ENCODE peak calls at places on chromosomes 16 and 17, in four cellular contexts. One of them, this sample, is unnamed.

GRCh38 chr17:70321388-70321787 is 152.1 kb downstream of the KCNJ2 start:
- DNase-seq in PC-9: no peak
- DNase-seq in endothelial cell of umbilical vein: no peak
- DNase-seq in stomach: no peak
- DNase-seq in this sample: no peak

GRCh38 chr17:7477392-7478275 is 1.8 kb downstream of the ZBTB4 start:
- DNase-seq in PC-9: no peak
- DNase-seq in endothelial cell of umbilical vein: peak
- DNase-seq in stomach: peak
- DNase-seq in this sample: peak

GRCh38 chr16:15739449-15739848 is 89.4 kb downstream of the NDE1 start:
- DNase-seq in PC-9: no peak
- DNase-seq in endothelial cell of umbilical vein: no peak
- DNase-seq in stomach: no peak
- DNase-seq in this sample: no peak

GRCh38 chr16:75256871-75257343 is 5.5 kb upstream of the BCAR1 start:
- DNase-seq in PC-9: no peak
- DNase-seq in endothelial cell of umbilical vein: peak
- DNase-seq in stomach: peak
- DNase-seq in this sample: no peak

GRCh38 chr16:10922328-10923145 is 19.7 kb downstream of the DEXI start:
- DNase-seq in PC-9: no peak
- DNase-seq in endothelial cell of umbilical vein: no peak
- DNase-seq in stomach: no peak
- DNase-seq in this sample: no peak

GRCh38 chr16:61937646-61938045 is 98.6 kb downstream of the CDH8 start:
- DNase-seq in PC-9: no peak
- DNase-seq in endothelial cell of umbilical vein: no peak
- DNase-seq in stomach: no peak
- DNase-seq in this sample: no peak

GRCh38 chr17:6755281-6755680 is 565 bp upstream of the XAF1 start:
- DNase-seq in PC-9: no peak
- DNase-seq in endothelial cell of umbilical vein: no peak
- DNase-seq in stomach: no peak
- DNase-seq in this sample: no peak

GRCh38 chr17:4157618-4158333 is 14.8 kb downstream of the CYB5D2 start:
- DNase-seq in PC-9: no peak
- DNase-seq in endothelial cell of umbilical vein: no peak
- DNase-seq in stomach: no peak
- DNase-seq in this sample: no peak

GRCh38 chr17:67386965-67387551 is 10.0 kb downstream of the PITPNC1 start:
- DNase-seq in PC-9: no peak
- DNase-seq in endothelial cell of umbilical vein: peak
- DNase-seq in stomach: peak
- DNase-seq in this sample: no peak

GRCh38 chr17:80145076-80146075 is 1.6 kb downstream of the EIF4A3 start:
- DNase-seq in PC-9: no peak
- DNase-seq in endothelial cell of umbilical vein: peak
- DNase-seq in stomach: no peak
- DNase-seq in this sample: no peak

GRCh38 chr16:82643936-82644630 is 17.3 kb downstream of the CDH13 start:
- DNase-seq in PC-9: no peak
- DNase-seq in endothelial cell of umbilical vein: no peak
- DNase-seq in stomach: no peak
- DNase-seq in this sample: no peak

GRCh38 chr16:86946396-86946795 is 368.0 kb downstream of the FOXL1 start:
- DNase-seq in PC-9: no peak
- DNase-seq in endothelial cell of umbilical vein: peak
- DNase-seq in stomach: no peak
- DNase-seq in this sample: no peak

GRCh38 chr17:28494445-28495188 is 11.5 kb upstream of the FOXN1 start:
- DNase-seq in PC-9: peak
- DNase-seq in endothelial cell of umbilical vein: peak
- DNase-seq in stomach: peak
- DNase-seq in this sample: peak

GRCh38 chr17:4719684-4720221 is 9.3 kb downstream of the ARRB2 start:
- DNase-seq in PC-9: no peak
- DNase-seq in endothelial cell of umbilical vein: peak
- DNase-seq in stomach: peak
- DNase-seq in this sample: no peak

GRCh38 chr17:56325561-56325960 is 172.3 kb downstream of the ANKFN1 start:
- DNase-seq in PC-9: peak
- DNase-seq in endothelial cell of umbilical vein: no peak
- DNase-seq in stomach: no peak
- DNase-seq in this sample: no peak

GRCh38 chr17:45431531-45432404 is 902 bp downstream of the ARHGAP27 start:
- DNase-seq in PC-9: peak
- DNase-seq in endothelial cell of umbilical vein: peak
- DNase-seq in stomach: peak
- DNase-seq in this sample: no peak

GRCh38 chr17:45818708-45819107 is 26.0 kb upstream of the SPPL2C start:
- DNase-seq in PC-9: no peak
- DNase-seq in endothelial cell of umbilical vein: no peak
- DNase-seq in stomach: no peak
- DNase-seq in this sample: no peak

GRCh38 chr16:3938843-3939624 is 58.5 kb upstream of the CREBBP start:
- DNase-seq in PC-9: peak
- DNase-seq in endothelial cell of umbilical vein: peak
- DNase-seq in stomach: peak
- DNase-seq in this sample: peak
- H3K4me3 ChIP-seq in PC-9: no peak
- H3K4me3 ChIP-seq in endothelial cell of umbilical vein: no peak
- H3K4me3 ChIP-seq in stomach: peak
- H3K4me3 ChIP-seq in this sample: peak

DNA sequence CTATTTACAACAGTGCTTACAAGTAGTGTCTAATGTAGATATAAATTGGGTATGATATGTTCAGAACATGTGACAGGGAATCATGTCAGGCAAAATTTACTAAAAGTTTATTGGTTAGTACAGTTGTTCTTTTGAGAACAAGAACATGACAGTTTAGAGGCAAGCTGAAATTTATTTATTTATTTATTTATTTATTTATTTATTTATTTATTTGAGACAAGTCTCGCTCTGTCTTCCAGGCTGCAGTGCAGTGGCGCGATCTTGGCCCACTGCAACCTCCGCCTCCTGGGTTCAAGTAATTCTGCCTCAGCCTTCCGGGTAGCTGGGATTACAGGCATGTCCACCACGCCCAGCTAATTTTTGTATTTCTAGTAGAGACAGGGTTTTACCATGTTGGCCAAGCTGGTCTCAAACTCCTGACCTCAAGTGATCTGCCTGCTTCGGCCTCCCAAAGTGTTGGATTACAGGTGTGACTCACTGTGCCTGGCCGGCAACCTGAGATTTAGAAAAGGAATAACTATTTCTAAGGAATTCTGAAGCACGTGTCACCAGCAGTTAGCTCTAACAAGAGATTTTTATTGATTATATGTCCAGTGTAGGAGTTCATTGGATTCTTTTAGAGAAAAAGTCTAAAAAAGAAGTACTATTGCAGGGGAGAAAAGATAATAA is 24.9 kb downstream of the MRTFB start:
- DNase-seq in PC-9: peak
- DNase-seq in endothelial cell of umbilical vein: no peak
- DNase-seq in stomach: no peak
- DNase-seq in this sample: no peak
- H3K27ac ChIP-seq in PC-9: peak
- H3K27ac ChIP-seq in endothelial cell of umbilical vein: no peak
- H3K27ac ChIP-seq in stomach: peak
- H3K27ac ChIP-seq in this sample: no peak

GRCh38 chr16:27366687-27367462 is 35.1 kb upstream of the IL21R start:
- DNase-seq in PC-9: no peak
- DNase-seq in endothelial cell of umbilical vein: peak
- DNase-seq in stomach: no peak
- DNase-seq in this sample: no peak
- H3K4me3 ChIP-seq in PC-9: no peak
- H3K4me3 ChIP-seq in endothelial cell of umbilical vein: no peak
- H3K4me3 ChIP-seq in stomach: no peak
- H3K4me3 ChIP-seq in this sample: no peak

DNA sequence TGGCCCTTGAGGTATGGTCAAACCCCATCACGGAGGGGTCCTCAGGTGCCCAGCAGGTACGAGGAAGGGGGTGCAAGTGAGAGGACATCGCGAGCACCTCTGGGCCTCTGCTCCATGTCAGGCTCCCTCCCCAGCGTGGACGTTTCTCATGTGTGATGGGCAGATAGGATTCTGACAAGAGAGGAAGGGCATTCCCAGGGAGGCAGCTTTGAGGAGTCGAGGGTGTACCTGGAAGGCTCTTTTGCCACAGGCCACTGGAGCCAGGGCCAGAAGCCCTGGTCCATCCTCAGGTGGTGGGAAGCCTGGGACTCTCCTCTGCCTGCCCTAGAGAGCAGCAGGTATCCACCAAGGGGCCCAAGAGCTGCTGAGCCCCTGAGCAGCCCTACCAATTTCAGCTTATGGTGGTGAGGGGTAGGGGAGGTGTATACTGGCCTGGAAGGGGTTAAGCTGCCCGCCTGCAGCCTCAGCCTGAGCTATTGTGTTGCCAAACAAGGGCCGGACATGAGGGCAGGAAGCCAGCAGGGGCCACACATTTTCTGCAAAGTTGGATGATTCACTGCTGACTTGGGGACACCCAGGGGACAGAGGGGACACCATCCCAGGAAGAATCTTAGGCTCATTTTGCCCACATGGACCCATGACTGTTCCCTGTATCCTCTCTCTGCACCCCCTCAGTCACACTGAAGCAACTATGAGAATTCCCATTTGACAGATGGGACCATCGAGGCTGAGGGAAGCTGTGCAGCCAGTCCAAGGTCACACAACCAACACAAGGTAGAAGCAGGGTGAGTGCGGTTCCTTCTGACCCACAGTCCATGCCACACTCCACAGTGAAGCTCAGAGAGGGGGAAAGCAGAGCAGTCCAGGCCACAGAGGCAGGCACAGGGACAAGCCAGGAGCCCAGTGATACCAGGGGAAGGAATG is 1.7 kb downstream of the CDH5 start:
- DNase-seq in PC-9: no peak
- DNase-seq in endothelial cell of umbilical vein: peak
- DNase-seq in stomach: no peak
- DNase-seq in this sample: no peak
- H3K27ac ChIP-seq in PC-9: no peak
- H3K27ac ChIP-seq in endothelial cell of umbilical vein: peak
- H3K27ac ChIP-seq in stomach: peak
- H3K27ac ChIP-seq in this sample: peak

DNA sequence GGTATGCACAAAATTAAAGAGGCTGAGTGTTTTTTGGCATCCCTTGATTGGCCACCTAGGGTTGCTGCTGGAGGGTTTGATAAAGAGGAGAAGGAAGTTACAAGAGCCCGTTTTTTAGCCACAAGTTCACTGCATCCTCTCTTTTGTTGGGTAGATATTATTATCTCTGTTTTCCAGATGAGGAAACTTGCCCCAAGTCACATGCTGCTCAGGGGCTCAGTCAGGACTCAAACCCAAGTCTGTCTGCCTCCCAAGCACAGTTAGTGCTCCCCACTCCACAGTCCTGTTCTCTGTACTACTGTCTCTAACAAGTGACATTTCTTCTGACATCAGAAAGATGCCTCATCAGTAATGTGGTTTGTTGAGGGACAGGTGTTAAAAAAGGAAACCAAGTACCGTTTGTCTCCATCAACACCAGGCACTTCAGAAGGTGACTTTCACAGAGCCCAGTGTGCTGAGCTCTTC is 1.4 kb downstream of the NT5M start:
- DNase-seq in PC-9: no peak
- DNase-seq in endothelial cell of umbilical vein: no peak
- DNase-seq in stomach: no peak
- DNase-seq in this sample: no peak
- H3K4me3 ChIP-seq in PC-9: no peak
- H3K4me3 ChIP-seq in endothelial cell of umbilical vein: no peak
- H3K4me3 ChIP-seq in stomach: no peak
- H3K4me3 ChIP-seq in this sample: no peak

DNA sequence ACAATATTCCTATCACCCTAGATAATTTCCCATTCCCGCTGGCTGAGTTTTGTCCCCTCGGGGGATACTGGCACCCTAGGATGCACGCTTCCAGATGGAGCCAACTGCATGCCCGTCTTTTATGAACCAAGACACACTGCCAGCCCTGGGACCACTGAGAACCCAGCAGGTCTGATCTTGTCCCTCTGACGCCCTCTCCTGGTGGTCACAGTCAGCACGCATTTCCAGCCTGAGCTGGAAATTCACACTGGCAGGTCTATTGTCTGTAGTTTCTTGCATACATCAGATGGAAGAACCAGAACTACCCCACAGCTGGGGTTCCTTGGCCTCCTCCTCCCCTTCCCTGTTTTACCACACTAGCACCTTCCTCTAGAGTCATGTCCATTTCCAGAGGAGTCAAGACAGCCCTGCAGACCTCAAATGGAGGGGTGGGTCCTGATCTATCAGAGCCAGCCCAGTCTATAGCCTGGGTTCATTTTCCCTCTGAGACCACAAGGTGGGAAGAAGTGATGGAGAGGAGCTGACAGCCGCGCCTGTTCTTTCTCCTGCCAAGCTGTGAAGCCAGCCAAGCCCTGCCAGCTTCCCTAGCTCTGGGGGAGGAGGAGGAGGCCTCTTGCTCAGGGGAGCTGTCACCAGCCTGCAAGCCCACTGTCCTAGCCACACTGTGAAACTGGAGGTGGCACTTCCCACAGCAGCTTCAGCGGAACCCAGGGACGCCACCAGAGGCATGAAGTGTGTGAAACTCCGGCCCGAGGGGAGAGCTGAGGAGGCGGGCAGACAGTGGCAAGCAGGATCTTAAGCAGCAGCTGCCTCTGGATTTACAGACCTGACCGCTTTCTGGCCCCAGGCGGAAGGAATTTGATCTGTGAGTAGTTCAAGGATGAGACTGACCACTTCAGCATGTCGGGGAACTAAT is 29.3 kb downstream of the MXRA7 start:
- DNase-seq in PC-9: no peak
- DNase-seq in endothelial cell of umbilical vein: peak
- DNase-seq in stomach: peak
- DNase-seq in this sample: peak
- H3K27ac ChIP-seq in PC-9: no peak
- H3K27ac ChIP-seq in endothelial cell of umbilical vein: no peak
- H3K27ac ChIP-seq in stomach: peak
- H3K27ac ChIP-seq in this sample: no peak

GRCh38 chr17:82031303-82031884 is at the start of gene RAC3:
- DNase-seq in PC-9: no peak
- DNase-seq in endothelial cell of umbilical vein: no peak
- DNase-seq in stomach: no peak
- DNase-seq in this sample: no peak
- H3K4me3 ChIP-seq in PC-9: peak
- H3K4me3 ChIP-seq in endothelial cell of umbilical vein: peak
- H3K4me3 ChIP-seq in stomach: peak
- H3K4me3 ChIP-seq in this sample: peak

GRCh38 chr17:49496183-49496865 is 1.2 kb downstream of the NGFR start:
- DNase-seq in PC-9: no peak
- DNase-seq in endothelial cell of umbilical vein: peak
- DNase-seq in stomach: peak
- DNase-seq in this sample: no peak
- H3K27ac ChIP-seq in PC-9: no peak
- H3K27ac ChIP-seq in endothelial cell of umbilical vein: no peak
- H3K27ac ChIP-seq in stomach: no peak
- H3K27ac ChIP-seq in this sample: no peak

This sample was measured in AG04450.